ENCODE peak calls at places on chromosome 1, in four cellular contexts. L is mesendoderm, Z is IMR-90, X is mesenchymal stem cell. N is an unnamed sample.

GRCh38 chr1:180254496-180254819 is 24.4 kb downstream of the LHX4 start:
- DNase-seq in L (no peak), Z (no peak), X (no peak), N (no peak)

GRCh38 chr1:101200513-101200912 is 36.3 kb upstream of the S1PR1 start:
- DNase-seq in L (peak), Z (peak), X (peak), N (no peak)

GRCh38 chr1:164064501-164064900 is 494.5 kb upstream of the PBX1 start:
- DNase-seq in L (no peak), Z (no peak), X (peak), N (no peak)

GRCh38 chr1:58583496-58583895 is 6.4 kb upstream of the TACSTD2 start:
- DNase-seq in L (no peak), Z (no peak), X (no peak), N (no peak)

GRCh38 chr1:112517231-112517630 is 8.5 kb downstream of the WNT2B start:
- DNase-seq in L (no peak), Z (no peak), X (no peak), N (no peak)

GRCh38 chr1:245702346-245702745 is 547.6 kb downstream of the KIF26B start:
- DNase-seq in L (no peak), Z (no peak), X (no peak), N (no peak)

GRCh38 chr1:90712153-90712930 is 4.8 kb downstream of the BARHL2 start:
- DNase-seq in L (no peak), Z (no peak), X (no peak), N (no peak)

GRCh38 chr1:222974496-222974895 is 159.7 kb downstream of the DISP1 start:
- DNase-seq in L (no peak), Z (peak), X (peak), N (no peak)

GRCh38 chr1:204263240-204263848 is 49.6 kb upstream of the GOLT1A start:
- DNase-seq in L (peak), Z (peak), X (peak), N (no peak)

GRCh38 chr1:64686828-64687724 is 57.8 kb upstream of the RAVER2 start:
- DNase-seq in L (peak), Z (peak), X (peak), N (peak)

GRCh38 chr1:150362721-150363425 is 1.1 kb upstream of the RPRD2 start:
- DNase-seq in L (peak), Z (no peak), X (no peak), N (no peak)

GRCh38 chr1:235270625-235271024 is 57.4 kb downstream of the ARID4B start:
- DNase-seq in L (peak), Z (peak), X (peak), N (no peak)

GRCh38 chr1:179938752-179939151 is 15.9 kb upstream of the CEP350 start:
- DNase-seq in L (no peak), Z (peak), X (peak), N (no peak)

GRCh38 chr1:66761273-66761672 is 9.0 kb downstream of the DYNLT5 start:
- DNase-seq in L (no peak), Z (peak), X (peak), N (no peak)

GRCh38 chr1:9186082-9186859 is 48.3 kb upstream of the H6PD start:
- DNase-seq in L (no peak), Z (peak), X (peak), N (no peak)

GRCh38 chr1:9691108-9691445 is 39.5 kb downstream of the PIK3CD start:
- DNase-seq in L (no peak), Z (peak), X (peak), N (no peak)

GRCh38 chr1:110011527-110012041 is 22.8 kb upstream of the STRIP1 start:
- DNase-seq in L (peak), Z (peak), X (peak), N (no peak)

GRCh38 chr1:215767761-215768160 is 200.7 kb downstream of the KCTD3 start:
- DNase-seq in L (no peak), Z (no peak), X (no peak), N (no peak)

GRCh38 chr1:230422221-230422981 is 3.7 kb downstream of the PGBD5 start:
- DNase-seq in L (peak), Z (no peak), X (no peak), N (no peak)

GRCh38 chr1:166953486-166953885 is 21.9 kb downstream of the ILDR2 start:
- DNase-seq in L (no peak), Z (no peak), X (no peak), N (no peak)

GRCh38 chr1:27557596-27558340 is 46.2 kb downstream of the AHDC1 start:
- DNase-seq in L (peak), Z (no peak), X (no peak), N (no peak)

GRCh38 chr1:95396557-95396956 is 162.5 kb downstream of the RWDD3 start:
- DNase-seq in L (no peak), Z (no peak), X (no peak), N (no peak)

GRCh38 chr1:26833432-26834405 is 7.2 kb downstream of the ZDHHC18 start:
- DNase-seq in L (no peak), Z (no peak), X (no peak), N (no peak)

GRCh38 chr1:78603206-78603605 is 17.0 kb upstream of the IFI44L start:
- DNase-seq in L (no peak), Z (peak), X (no peak), N (no peak)

GRCh38 chr1:151756291-151756690 is 7.0 kb downstream of the MRPL9 start:
- DNase-seq in L (no peak), Z (peak), X (peak), N (no peak)

DNA sequence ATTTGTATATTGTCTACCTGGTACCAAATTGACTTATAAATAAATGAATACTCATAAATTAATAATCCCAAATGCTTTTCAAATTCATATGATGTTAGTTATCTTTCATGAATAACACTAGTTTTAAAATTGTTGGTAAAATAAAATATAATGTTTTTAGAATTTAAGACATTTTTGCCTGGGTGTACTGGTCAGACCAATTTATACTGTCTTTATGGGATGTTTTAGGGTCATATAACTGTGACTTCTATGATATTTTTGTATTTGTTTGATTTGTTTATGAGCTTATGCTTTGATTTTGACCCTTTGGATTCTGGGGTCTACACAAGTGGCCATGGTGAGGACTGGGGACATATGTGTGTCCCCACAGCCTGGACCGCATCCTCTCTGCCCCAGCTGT is 54.1 kb upstream of the KLHDC7A start:
- DNase-seq in L (no peak), Z (no peak), X (no peak), N (no peak)
- H2AK5ac ChIP-seq in L (no peak), Z (no peak), X (no peak), N (no peak)

GRCh38 chr1:22342734-22343191 is 108.9 kb upstream of the ZBTB40 start:
- DNase-seq in L (no peak), Z (no peak), X (no peak), N (no peak)

GRCh38 chr1:22340873-22341272 is 110.8 kb upstream of the ZBTB40 start:
- DNase-seq in L (no peak), Z (no peak), X (peak), N (no peak)

GRCh38 chr1:22340066-22340465 is 111.6 kb upstream of the ZBTB40 start:
- DNase-seq in L (no peak), Z (no peak), X (no peak), N (no peak)

GRCh38 chr1:22343456-22344426 is 107.9 kb upstream of the ZBTB40 start:
- DNase-seq in L (no peak), Z (no peak), X (no peak), N (no peak)

GRCh38 chr1:22341791-22342605 is 109.7 kb upstream of the ZBTB40 start:
- DNase-seq in L (peak), Z (peak), X (peak), N (no peak)
- H2AK5ac ChIP-seq in L (no peak), Z (no peak), X (no peak), N (no peak)

GRCh38 chr1:228752604-228753132 is 17.4 kb downstream of the RHOU start:
- DNase-seq in L (no peak), Z (no peak), X (no peak), N (no peak)

GRCh38 chr1:228750915-228751314 is 15.6 kb downstream of the RHOU start:
- DNase-seq in L (no peak), Z (no peak), X (no peak), N (no peak)

GRCh38 chr1:228753236-228753741 is 18.0 kb downstream of the RHOU start:
- DNase-seq in L (no peak), Z (no peak), X (no peak), N (no peak)

GRCh38 chr1:228749765-228750164 is 14.5 kb downstream of the RHOU start:
- DNase-seq in L (no peak), Z (no peak), X (no peak), N (no peak)

GRCh38 chr1:228751360-228752098 is 16.2 kb downstream of the RHOU start:
- DNase-seq in L (no peak), Z (no peak), X (no peak), N (no peak)
- H2AK5ac ChIP-seq in L (no peak), Z (no peak), X (no peak), N (no peak)

GRCh38 chr1:248824301-248824700 is 1.4 kb downstream of the SH3BP5L start:
- DNase-seq in L (no peak), Z (no peak), X (no peak), N (no peak)

GRCh38 chr1:248825909-248826760 is at the start of gene SH3BP5L:
- DNase-seq in L (peak), Z (peak), X (peak), N (peak)

GRCh38 chr1:248825573-248825908 is 174 bp downstream of the SH3BP5L start:
- DNase-seq in L (no peak), Z (no peak), X (no peak), N (no peak)

GRCh38 chr1:248824701-248825100 is 1.0 kb downstream of the SH3BP5L start:
- DNase-seq in L (no peak), Z (no peak), X (no peak), N (no peak)

GRCh38 chr1:248825136-248825535 is 579 bp downstream of the SH3BP5L start:
- DNase-seq in L (no peak), Z (no peak), X (no peak), N (no peak)
- H2AK5ac ChIP-seq in L (no peak), Z (peak), X (no peak), N (peak)

GRCh38 chr1:7476861-7477534 is 294.1 kb upstream of the VAMP3 start:
- DNase-seq in L (no peak), Z (no peak), X (no peak), N (peak)
- H2AK5ac ChIP-seq in L (no peak), Z (peak), X (no peak), N (no peak)

DNA sequence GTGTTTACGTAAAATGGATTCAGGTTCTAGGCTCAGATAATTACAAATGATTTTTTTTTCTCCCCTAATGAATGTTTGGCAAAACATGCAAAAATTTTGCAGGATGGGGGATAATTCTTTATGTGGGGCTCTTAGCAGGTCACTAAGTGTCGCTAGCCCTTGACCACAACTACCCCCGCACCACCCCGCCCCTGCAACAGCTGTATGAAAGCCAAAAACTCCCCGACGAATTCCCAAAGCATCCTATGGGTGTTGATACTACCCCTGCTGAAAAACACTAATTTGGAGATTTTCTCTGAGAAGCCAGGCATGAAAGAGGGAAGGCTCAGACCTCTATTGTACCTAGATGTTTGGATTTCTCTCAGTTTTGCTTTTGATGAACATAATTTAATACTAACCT is 243.0 kb downstream of the TRABD2B start:
- DNase-seq in L (no peak), Z (no peak), X (no peak), N (no peak)
- H2AK5ac ChIP-seq in L (no peak), Z (no peak), X (no peak), N (no peak)

GRCh38 chr1:155207578-155208405 is at the start of gene THBS3:
- DNase-seq in L (peak), Z (peak), X (peak), N (peak)
- H2AK5ac ChIP-seq in L (peak), Z (peak), X (peak), N (peak)